ENCODE peak calls at places on chromosomes 13 and 19, in four cellular contexts. One of them, this sample, is unnamed.

GRCh38 chr19:8484331-8484894 is 18.0 kb downstream of the PRAM1 start:
- DNase-seq in IMR-90: no peak
- DNase-seq in ovary: no peak
- DNase-seq in tibial nerve: peak; percentile 63
- DNase-seq in this sample: no peak

GRCh38 chr13:99585609-99586008 is 84.3 kb downstream of the TM9SF2 start:
- DNase-seq in IMR-90: no peak
- DNase-seq in ovary: no peak
- DNase-seq in tibial nerve: no peak
- DNase-seq in this sample: no peak

GRCh38 chr13:51635137-51635878 is 51.0 kb downstream of the WDFY2 start:
- DNase-seq in IMR-90: no peak
- DNase-seq in ovary: no peak
- DNase-seq in tibial nerve: no peak
- DNase-seq in this sample: no peak

GRCh38 chr13:76148926-76149325 is 512.8 kb downstream of the LMO7 start:
- DNase-seq in IMR-90: peak; percentile 93
- DNase-seq in ovary: no peak
- DNase-seq in tibial nerve: no peak
- DNase-seq in this sample: no peak

GRCh38 chr19:18304194-18304495 is 18.7 kb downstream of the LSM4 start:
- DNase-seq in IMR-90: no peak
- DNase-seq in ovary: no peak
- DNase-seq in tibial nerve: no peak
- DNase-seq in this sample: no peak

GRCh38 chr19:16398530-16399241 is 73.1 kb downstream of the EPS15L1 start:
- DNase-seq in IMR-90: peak; percentile 12
- DNase-seq in ovary: no peak
- DNase-seq in tibial nerve: no peak
- DNase-seq in this sample: no peak

GRCh38 chr13:76009491-76009890 is 373.4 kb downstream of the LMO7 start:
- DNase-seq in IMR-90: peak; percentile 75
- DNase-seq in ovary: no peak
- DNase-seq in tibial nerve: no peak
- DNase-seq in this sample: no peak

GRCh38 chr19:55454787-55455243 is 6.6 kb downstream of the ISOC2 start:
- DNase-seq in IMR-90: peak; percentile 22
- DNase-seq in ovary: no peak
- DNase-seq in tibial nerve: no peak
- DNase-seq in this sample: no peak

GRCh38 chr19:4606921-4607678 is 32.2 kb upstream of the TNFAIP8L1 start:
- DNase-seq in IMR-90: no peak
- DNase-seq in ovary: peak; percentile 39
- DNase-seq in tibial nerve: no peak
- DNase-seq in this sample: no peak

GRCh38 chr13:79859756-79860155 is 378.8 kb downstream of the NDFIP2 start:
- DNase-seq in IMR-90: no peak
- DNase-seq in ovary: no peak
- DNase-seq in tibial nerve: no peak
- DNase-seq in this sample: no peak

GRCh38 chr13:112233256-112233655 is 142.9 kb upstream of the SPACA7 start:
- DNase-seq in IMR-90: no peak
- DNase-seq in ovary: no peak
- DNase-seq in tibial nerve: no peak
- DNase-seq in this sample: no peak

GRCh38 chr13:107838592-107839161 is 376.7 kb downstream of the LIG4 start:
- DNase-seq in IMR-90: no peak
- DNase-seq in ovary: no peak
- DNase-seq in tibial nerve: no peak
- DNase-seq in this sample: no peak

GRCh38 chr13:106484755-106485193 is 50.7 kb downstream of the EFNB2 start:
- DNase-seq in IMR-90: peak; percentile 28
- DNase-seq in ovary: peak; percentile 26
- DNase-seq in tibial nerve: no peak
- DNase-seq in this sample: no peak

GRCh38 chr13:41200126-41200525 is 5.8 kb upstream of the KBTBD7 start:
- DNase-seq in IMR-90: no peak
- DNase-seq in ovary: no peak
- DNase-seq in tibial nerve: no peak
- DNase-seq in this sample: no peak

GRCh38 chr19:30557212-30557611 is 185.0 kb downstream of the ZNF536 start:
- DNase-seq in IMR-90: no peak
- DNase-seq in ovary: no peak
- DNase-seq in tibial nerve: no peak
- DNase-seq in this sample: no peak

GRCh38 chr13:108573455-108573854 is 56.0 kb upstream of the MYO16 start:
- DNase-seq in IMR-90: no peak
- DNase-seq in ovary: no peak
- DNase-seq in tibial nerve: no peak
- DNase-seq in this sample: no peak

GRCh38 chr19:28519950-28520861 is 692.7 kb downstream of the UQCRFS1 start:
- DNase-seq in IMR-90: no peak
- DNase-seq in ovary: no peak
- DNase-seq in tibial nerve: no peak
- DNase-seq in this sample: no peak

GRCh38 chr13:50203256-50204083 is 188.2 kb downstream of the KCNRG start:
- DNase-seq in IMR-90: no peak
- DNase-seq in ovary: no peak
- DNase-seq in tibial nerve: no peak
- DNase-seq in this sample: no peak

GRCh38 chr13:24459234-24459633 is 53.3 kb downstream of the PARP4 start:
- DNase-seq in IMR-90: peak; percentile 90
- DNase-seq in ovary: no peak
- DNase-seq in tibial nerve: no peak
- DNase-seq in this sample: no peak

GRCh38 chr19:1122972-1123363 is 19.2 kb downstream of the GPX4 start:
- DNase-seq in IMR-90: peak; percentile 56
- DNase-seq in ovary: peak; percentile 70
- DNase-seq in tibial nerve: no peak
- DNase-seq in this sample: peak; percentile 36

GRCh38 chr13:73870036-73870741 is 264.0 kb downstream of the KLF12 start:
- DNase-seq in IMR-90: peak; percentile 42
- DNase-seq in ovary: no peak
- DNase-seq in tibial nerve: no peak
- DNase-seq in this sample: no peak

GRCh38 chr13:22486490-22486889 is 694.3 kb upstream of the SGCG start:
- DNase-seq in IMR-90: no peak
- DNase-seq in ovary: no peak
- DNase-seq in tibial nerve: no peak
- DNase-seq in this sample: no peak

GRCh38 chr19:22533761-22534160 is 100.4 kb upstream of the ZNF492 start:
- DNase-seq in IMR-90: no peak
- DNase-seq in ovary: no peak
- DNase-seq in tibial nerve: no peak
- DNase-seq in this sample: no peak

GRCh38 chr13:111460548-111461444 is 140.4 kb downstream of the TEX29 start:
- DNase-seq in IMR-90: peak; percentile 47
- DNase-seq in ovary: peak; percentile 25
- DNase-seq in tibial nerve: peak; percentile 15
- DNase-seq in this sample: peak; percentile 59

GRCh38 chr13:53520132-53520531 is 491.5 kb downstream of the OLFM4 start:
- DNase-seq in IMR-90: no peak
- DNase-seq in ovary: no peak
- DNase-seq in tibial nerve: no peak
- DNase-seq in this sample: no peak

GRCh38 chr19:13931582-13932378 is 6.4 kb downstream of the PODNL1 start:
- DNase-seq in IMR-90: no peak
- DNase-seq in ovary: no peak
- DNase-seq in tibial nerve: no peak
- DNase-seq in this sample: no peak

GRCh38 chr19:29277107-29277506 is 64.2 kb upstream of the UQCRFS1 start:
- DNase-seq in IMR-90: no peak
- DNase-seq in ovary: no peak
- DNase-seq in tibial nerve: no peak
- DNase-seq in this sample: no peak

GRCh38 chr13:100808848-100809247 is 134.3 kb upstream of the TMTC4 start:
- DNase-seq in IMR-90: no peak
- DNase-seq in ovary: no peak
- DNase-seq in tibial nerve: no peak
- DNase-seq in this sample: no peak

GRCh38 chr13:110320645-110321044 is 13.6 kb downstream of the COL4A2 start:
- DNase-seq in IMR-90: no peak
- DNase-seq in ovary: no peak
- DNase-seq in tibial nerve: no peak
- DNase-seq in this sample: no peak

GRCh38 chr13:110319774-110320509 is 12.9 kb downstream of the COL4A2 start:
- DNase-seq in IMR-90: peak; percentile 86
- DNase-seq in ovary: no peak
- DNase-seq in tibial nerve: no peak
- DNase-seq in this sample: no peak

GRCh38 chr13:110317496-110318195 is 10.6 kb downstream of the COL4A2 start:
- DNase-seq in IMR-90: no peak
- DNase-seq in ovary: no peak
- DNase-seq in tibial nerve: no peak
- DNase-seq in this sample: no peak

GRCh38 chr13:110318920-110319319 is 11.8 kb downstream of the COL4A2 start:
- DNase-seq in IMR-90: no peak
- DNase-seq in ovary: no peak
- DNase-seq in tibial nerve: no peak
- DNase-seq in this sample: no peak

DNA sequence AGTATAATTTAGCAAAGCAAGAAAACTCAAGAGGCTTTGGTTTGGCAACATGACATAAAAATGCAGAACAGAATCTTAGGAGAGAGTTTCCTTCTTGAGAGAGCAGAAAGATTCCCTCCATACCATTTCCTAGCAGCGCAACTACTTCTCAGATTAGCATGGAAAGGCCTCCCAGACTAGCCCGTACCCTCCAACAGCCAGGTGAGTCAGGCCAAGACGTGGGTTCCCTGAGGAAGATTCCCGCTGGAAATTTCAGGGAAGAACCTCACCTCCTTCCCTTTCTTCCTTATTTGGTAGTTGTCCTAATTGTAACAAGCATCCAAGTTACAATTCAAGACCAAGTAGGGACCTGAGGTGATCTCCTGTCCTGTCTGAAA is 12.3 kb downstream of the COL4A2 start:
- DNase-seq in IMR-90: no peak
- DNase-seq in ovary: no peak
- DNase-seq in tibial nerve: no peak
- DNase-seq in this sample: no peak
- H3K4me1 ChIP-seq in IMR-90: peaks cover 26% of the 10 kb centered on the region
- H3K4me1 ChIP-seq in ovary: peaks cover 19% of the 10 kb centered on the region
- H3K4me1 ChIP-seq in tibial nerve: peaks cover 22% of the 10 kb centered on the region
- H3K4me1 ChIP-seq in this sample: no peaks in the 10 kb centered on the region

DNA sequence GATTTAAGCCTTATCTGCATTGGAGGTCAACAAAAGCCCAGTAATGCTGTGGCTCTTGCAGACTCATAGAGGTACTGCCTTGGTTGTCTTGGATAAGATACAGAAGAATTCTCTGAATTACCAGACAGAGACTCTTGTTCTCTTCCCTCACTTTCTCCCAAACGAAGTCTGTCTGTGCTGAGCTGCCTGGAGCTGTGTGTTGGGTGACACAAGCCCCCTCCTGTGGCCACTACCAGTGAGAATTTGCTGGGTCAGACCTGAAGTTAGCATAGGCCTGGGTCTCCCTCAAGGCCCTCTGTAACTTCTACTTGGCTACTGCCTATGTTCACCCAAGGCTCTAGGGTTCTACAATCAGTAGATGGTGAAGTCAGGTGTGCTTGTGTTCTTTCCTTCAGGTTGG is 413.0 kb downstream of the PCDH20 start:
- DNase-seq in IMR-90: no peak
- DNase-seq in ovary: no peak
- DNase-seq in tibial nerve: no peak
- DNase-seq in this sample: no peak
- TF ChIP-seq CTCF in IMR-90: no peak
- TF ChIP-seq CTCF in ovary: no peak
- TF ChIP-seq CTCF in tibial nerve: no peak
- TF ChIP-seq CTCF in this sample: no peak

GRCh38 chr19:6736169-6736916 is 1.0 kb downstream of the GPR108 start:
- DNase-seq in IMR-90: peak; percentile 87
- DNase-seq in ovary: peak; percentile 82
- DNase-seq in tibial nerve: peak; percentile 59
- DNase-seq in this sample: peak; percentile 65
- TF ChIP-seq POLR2A in IMR-90: peak; percentile 49
- TF ChIP-seq POLR2A in ovary: peak; percentile 54
- TF ChIP-seq POLR2A in tibial nerve: peak; percentile 22
- TF ChIP-seq POLR2A in this sample: peak; percentile 51

GRCh38 chr19:33407140-33407551 is 33.6 kb downstream of the CEBPG start:
- DNase-seq in IMR-90: no peak
- DNase-seq in ovary: no peak
- DNase-seq in tibial nerve: no peak
- DNase-seq in this sample: no peak

GRCh38 chr19:33406521-33407139 is 33.1 kb downstream of the CEBPG start:
- DNase-seq in IMR-90: peak; percentile 39
- DNase-seq in ovary: peak; percentile 79
- DNase-seq in tibial nerve: peak; percentile 90
- DNase-seq in this sample: peak; percentile 57

GRCh38 chr19:33408116-33408515 is 34.6 kb downstream of the CEBPG start:
- DNase-seq in IMR-90: no peak
- DNase-seq in ovary: no peak
- DNase-seq in tibial nerve: no peak
- DNase-seq in this sample: no peak

GRCh38 chr19:33408538-33408937 is 35.0 kb downstream of the CEBPG start:
- DNase-seq in IMR-90: no peak
- DNase-seq in ovary: no peak
- DNase-seq in tibial nerve: no peak
- DNase-seq in this sample: no peak

DNA sequence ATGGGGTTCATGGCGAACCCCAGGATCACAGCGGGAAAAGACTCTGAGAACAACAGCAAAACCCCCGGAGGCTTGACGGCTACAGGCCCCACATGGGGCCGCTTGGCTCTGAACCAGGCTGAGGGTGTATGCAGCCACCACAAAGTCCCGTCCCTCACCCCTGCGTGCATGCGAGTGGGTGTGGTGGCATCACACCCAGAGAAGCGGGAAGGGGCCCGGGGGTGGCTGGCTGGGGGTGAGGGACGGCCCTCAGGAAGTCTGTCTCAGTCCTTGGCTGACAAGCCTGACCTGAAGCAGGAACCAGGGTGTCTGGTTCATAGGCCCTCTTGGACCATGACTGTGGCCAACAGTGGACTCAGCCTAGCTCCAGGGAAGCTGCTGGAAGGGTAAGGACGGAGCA is 34.2 kb downstream of the CEBPG start:
- DNase-seq in IMR-90: no peak
- DNase-seq in ovary: no peak
- DNase-seq in tibial nerve: no peak
- DNase-seq in this sample: no peak
- H3K4me1 ChIP-seq in IMR-90: no peaks in the 10 kb centered on the region
- H3K4me1 ChIP-seq in ovary: no peaks in the 10 kb centered on the region
- H3K4me1 ChIP-seq in tibial nerve: no peaks in the 10 kb centered on the region
- H3K4me1 ChIP-seq in this sample: no peaks in the 10 kb centered on the region

This sample was measured in prostate gland.